ENCODE peak calls at places on chromosomes 13 and 19, in ten cellular contexts. C is effector CD4-positive, alpha-beta T cell; K is CD8-positive, alpha-beta T cell; G is NCI-H2081; N is amniotic stem cell; L is activated CD4-positive, alpha-beta T cell treated with anti-CD3 and anti-CD28 coated beads, Interleukin-2, amount 50 U/mL, for 1 hour; A is CD4-positive, CD25-positive, alpha-beta regulatory T cell; M is B cell; J is stimulated activated CD8-positive, alpha-beta memory T cell treated with anti-CD3 and anti-CD28 coated beads, Interleukin-15, amount 100 ng/mL, for 4 hours; Y is GM06990. Q is an unnamed sample.

GRCh38 chr13:104592545-104593250 is 1526.5 kb upstream of the SLC10A2 start:
- DNase-seq in A (no peak), M (no peak), N (no peak), G (no peak), C (no peak), L (no peak), K (no peak), J (no peak), Y (no peak), Q (no peak)

GRCh38 chr13:29893438-29893837 is 43.0 kb upstream of the UBL3 start:
- DNase-seq in A (no peak), K (no peak), M (no peak), G (no peak), C (no peak), L (no peak), N (no peak), J (no peak), Y (no peak), Q (no peak)

GRCh38 chr19:40154121-40154680 is 37.0 kb upstream of the MAP3K10 start:
- DNase-seq in L (no peak), M (no peak), J (no peak), K (no peak), C (no peak), N (no peak), G (no peak), Y (no peak), A (no peak), Q (no peak)

GRCh38 chr13:77306458-77306857 is 20.4 kb downstream of the MYCBP2 start:
- DNase-seq in L (no peak), A (no peak), J (no peak), K (no peak), G (no peak), N (no peak), Y (no peak), C (no peak), M (no peak), Q (no peak)

GRCh38 chr13:39773833-39774232 is 118.4 kb downstream of the COG6 start:
- DNase-seq in Y (no peak), K (no peak), N (no peak), J (no peak), L (no peak), G (no peak), M (no peak), C (no peak), A (no peak), Q (no peak)

GRCh38 chr13:75656590-75656989 is 20.5 kb downstream of the LMO7 start:
- DNase-seq in C (no peak), K (no peak), L (no peak), N (no peak), A (no peak), M (no peak), J (no peak), G (no peak), Y (no peak), Q (no peak)

GRCh38 chr13:100526299-100527030 is 62.1 kb downstream of the GGACT start:
- DNase-seq in L (no peak), J (no peak), M (no peak), C (no peak), Y (no peak), G (no peak), K (no peak), A (no peak), N (no peak), Q (no peak)

GRCh38 chr19:15323496-15324235 is 8.7 kb downstream of the BRD4 start:
- DNase-seq in N (no peak), Y (no peak), J (no peak), M (peak; percentile 17), L (no peak), K (no peak), A (no peak), C (no peak), G (no peak), Q (peak; percentile 45)

GRCh38 chr13:44259045-44260042 is 114.3 kb upstream of the SERP2 start:
- DNase-seq in K (peak; percentile 60), L (peak; percentile 64), J (peak; percentile 45), N (no peak), M (peak; percentile 57), C (peak; percentile 42), Y (peak; percentile 74), G (no peak), A (peak; percentile 49), Q (no peak)